ENCODE peak calls at places on chromosomes 11 and 22, in seven cellular contexts. R is spleen, S is stomach, B is HCT116, A is GM23338, J is cardiac muscle cell, F is thoracic aorta. E is an unnamed sample.
A peak's percentile ranks its signal among the peaks of the same experiment; 100 is the strongest.

GRCh38 chr11:46422588-46422987 is 31.0 kb upstream of the CHRM4 start:
- DNase-seq in B (no peak), J (no peak), A (no peak), F (no peak), R (no peak), S (no peak), E (no peak)

GRCh38 chr22:30279389-30279788 is 9.9 kb downstream of the CASTOR1 start:
- DNase-seq in J (peak; percentile 52), R (no peak), B (no peak), F (no peak), A (no peak), S (no peak), E (no peak)

GRCh38 chr22:44462246-44463015 is 35.6 kb downstream of the RTL6 start:
- DNase-seq in J (peak; percentile 63), A (no peak), F (no peak), R (peak; percentile 40), S (peak; percentile 20), B (no peak), E (no peak)

GRCh38 chr11:32418836-32419235 is 16.5 kb downstream of the WT1 start:
- DNase-seq in F (no peak), R (no peak), J (no peak), S (no peak), B (no peak), A (no peak), E (no peak)

GRCh38 chr11:124869331-124869730 is 4.1 kb downstream of the ROBO3 start:
- DNase-seq in R (no peak), J (no peak), B (no peak), S (no peak), A (no peak), F (no peak), E (no peak)

GRCh38 chr22:39456262-39457046 is at the start of gene MGAT3:
- DNase-seq in A (no peak), J (no peak), F (no peak), R (peak; percentile 73), S (no peak), B (no peak), E (no peak)

GRCh38 chr11:78690588-78690987 is 115.9 kb upstream of the NARS2 start:
- DNase-seq in A (no peak), S (no peak), J (no peak), R (no peak), F (no peak), B (no peak), E (no peak)

GRCh38 chr11:104564921-104565580 is 333.2 kb downstream of the CASP12 start:
- DNase-seq in A (no peak), B (no peak), S (no peak), J (no peak), R (peak; percentile 71), F (no peak), E (no peak)

GRCh38 chr11:68090706-68091105 is 30.5 kb downstream of the CHKA start:
- DNase-seq in B (no peak), A (no peak), S (no peak), R (no peak), F (no peak), J (no peak), E (no peak)

GRCh38 chr11:99320769-99321290 is 300.1 kb downstream of the CNTN5 start:
- DNase-seq in R (no peak), B (no peak), J (no peak), S (no peak), F (no peak), A (no peak), E (no peak)

GRCh38 chr11:126943319-126943718 is 57.3 kb downstream of the KIRREL3 start:
- DNase-seq in J (no peak), B (no peak), R (no peak), S (no peak), A (no peak), F (no peak), E (no peak)

GRCh38 chr11:356610-357009 is 12.7 kb upstream of the B4GALNT4 start:
- DNase-seq in A (no peak), J (no peak), B (no peak), R (peak; percentile 2), S (no peak), F (no peak), E (no peak)

GRCh38 chr22:43446881-43447280 is 35.1 kb downstream of the MPPED1 start:
- DNase-seq in R (peak; percentile 36), A (no peak), B (no peak), S (peak; percentile 58), F (no peak), J (no peak), E (no peak)

GRCh38 chr22:48702573-48703264 is 1125.0 kb downstream of the BRD1 start:
- DNase-seq in F (no peak), S (peak; percentile 31), R (peak; percentile 67), B (no peak), J (peak; percentile 0), A (no peak), E (no peak)

GRCh38 chr11:2247496-2247895 is 22.9 kb downstream of the ASCL2 start:
- DNase-seq in J (no peak), B (no peak), R (no peak), S (no peak), F (no peak), A (no peak), E (no peak)

GRCh38 chr11:5737091-5737490 is 843 bp downstream of the OR56B1 start:
- DNase-seq in B (no peak), R (no peak), A (no peak), S (no peak), F (no peak), J (peak; percentile 40), E (no peak)

GRCh38 chr11:27204527-27204926 is 158.5 kb downstream of the CCDC34 start:
- DNase-seq in F (no peak), J (no peak), A (peak; percentile 56), R (no peak), B (peak; percentile 15), S (no peak), E (no peak)

GRCh38 chr22:22824340-22825212 is 63.0 kb upstream of the IGLL5 start:
- DNase-seq in B (no peak), J (no peak), F (no peak), S (no peak), R (no peak), A (no peak), E (no peak)

GRCh38 chr22:24333301-24333700 is 62.7 kb downstream of the SPECC1L start:
- DNase-seq in S (no peak), A (no peak), J (no peak), F (no peak), R (no peak), B (peak; percentile 33), E (no peak)

GRCh38 chr11:16468735-16469446 is 112.5 kb upstream of the SOX6 start:
- DNase-seq in R (no peak), A (no peak), F (no peak), B (no peak), S (no peak), J (no peak), E (no peak)

GRCh38 chr22:29434288-29434687 is 4.1 kb upstream of the RFPL1 start:
- DNase-seq in R (no peak), J (no peak), F (no peak), S (no peak), A (no peak), B (no peak), E (no peak)

GRCh38 chr11:7442588-7443215 is 42.6 kb upstream of the OLFML1 start:
- DNase-seq in A (peak; percentile 84), B (peak; percentile 38), R (peak; percentile 87), J (peak; percentile 55), S (peak; percentile 76), F (no peak), E (peak; percentile 41)

GRCh38 chr11:93737904-93738612 is 3.2 kb downstream of the TAF1D start:
- DNase-seq in J (no peak), R (no peak), B (no peak), S (no peak), A (no peak), F (no peak), E (no peak)

GRCh38 chr11:26983645-26984044 is 10.3 kb upstream of the FIBIN start:
- DNase-seq in F (no peak), S (no peak), B (no peak), J (no peak), R (no peak), A (no peak), E (no peak)

GRCh38 chr11:90242894-90243416 is 20.1 kb upstream of the CHORDC1 start:
- DNase-seq in J (no peak), B (no peak), A (no peak), R (no peak), F (no peak), S (no peak), E (no peak)

GRCh38 chr11:109795234-109795633 is 298.0 kb upstream of the ZC3H12C start:
- DNase-seq in A (no peak), B (no peak), J (no peak), F (no peak), S (no peak), R (no peak), E (no peak)

GRCh38 chr22:48152916-48153315 is 1390.5 kb downstream of the TBC1D22A start:
- DNase-seq in B (no peak), A (no peak), S (no peak), J (no peak), F (no peak), R (no peak), E (no peak)

GRCh38 chr11:47183969-47184368 is 2.3 kb downstream of the PACSIN3 start:
- DNase-seq in F (no peak), J (no peak), S (no peak), A (no peak), R (no peak), B (no peak), E (no peak)

DNA sequence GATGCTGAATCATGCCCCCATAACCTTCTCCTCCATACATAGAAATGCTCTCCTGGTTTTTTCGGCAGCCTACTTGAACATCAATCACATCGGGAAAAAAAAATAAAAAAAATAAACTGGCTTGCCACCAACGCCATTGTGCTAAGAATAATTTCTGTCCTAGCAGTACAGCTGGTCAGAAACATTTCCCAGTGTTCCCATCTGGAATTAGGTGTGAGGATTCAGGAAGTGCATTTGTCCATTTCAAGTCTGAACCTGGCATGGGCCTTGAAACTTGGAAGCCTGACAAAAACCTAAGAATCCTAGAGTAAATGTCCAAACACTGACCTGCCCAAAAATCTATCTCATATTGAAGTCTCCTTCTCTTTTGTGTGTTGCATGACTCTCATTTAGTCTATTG is 16.6 kb upstream of the NAV2 start:
- DNase-seq in A (no peak), J (no peak), F (no peak), B (no peak), R (no peak), S (no peak), E (no peak)
- H3K27ac ChIP-seq in A (no peak overlapping the region), J (no peak overlapping the region), F (peak overlapping the region; percentile 13), B (no peak overlapping the region), R (no peak overlapping the region), S (no peak overlapping the region), E (no peak overlapping the region)

GRCh38 chr11:75270896-75271415 is 30.4 kb downstream of the TPBGL start:
- DNase-seq in A (peak; percentile 54), F (no peak), S (no peak), B (peak; percentile 13), J (no peak), R (peak; percentile 56), E (no peak)
- H3K4me1 ChIP-seq in A (no peaks in the 10 kb centered on the region), F (no peaks in the 10 kb centered on the region), S (peaks cover 12% of the 10 kb centered on the region), B (no peaks in the 10 kb centered on the region), J (no peaks in the 10 kb centered on the region), R (peaks cover 37% of the 10 kb centered on the region), E (peaks cover 2% of the 10 kb centered on the region)

GRCh38 chr22:19761500-19762314 is 1.1 kb downstream of the TBX1 start:
- DNase-seq in J (no peak), B (no peak), A (peak; percentile 53), R (no peak), S (no peak), F (no peak), E (no peak)
- H3K27me3 ChIP-seq in J (peaks cover 97% of the 10 kb centered on the region), B (no peaks in the 10 kb centered on the region), A (peaks cover 95% of the 10 kb centered on the region), R (peaks cover 74% of the 10 kb centered on the region), S (peaks cover 93% of the 10 kb centered on the region), F (peaks cover 7% of the 10 kb centered on the region), E (peaks cover 87% of the 10 kb centered on the region)

GRCh38 chr11:35539256-35539655 is 13.8 kb upstream of the PAMR1 start:
- DNase-seq in J (peak; percentile 45), B (no peak), R (no peak), F (no peak), S (no peak), A (no peak), E (no peak)
- H3K27ac ChIP-seq in J (no peak overlapping the region), B (no peak overlapping the region), R (peak overlapping the region; percentile 25), F (no peak overlapping the region), S (peak overlapping the region; percentile 18), A (no peak overlapping the region), E (no peak overlapping the region)